ENCODE peak calls at places on chromosomes 7 and 10, in five cellular contexts. B is thoracic aorta, W is Panc1, O is hepatocyte, D is lower leg skin. T is an unnamed sample.

GRCh38 chr7:23530901-23531793 is 634 bp downstream of the TRA2A start:
- DNase-seq in O (peak), D (peak), B (no peak), W (no peak), T (peak)

GRCh38 chr7:83677180-83677866 is 28.4 kb upstream of the SEMA3E start:
- DNase-seq in B (no peak), D (no peak), W (peak), O (peak), T (peak)

GRCh38 chr7:46630031-46630430 is 709.0 kb upstream of the IGFBP3 start:
- DNase-seq in D (no peak), B (no peak), O (peak), W (no peak), T (peak)

GRCh38 chr10:100653957-100654834 is 91.2 kb upstream of the PAX2 start:
- DNase-seq in O (peak), B (no peak), W (no peak), D (no peak), T (no peak)

GRCh38 chr10:128542659-128543058 is 416.4 kb upstream of the MKI67 start:
- DNase-seq in B (no peak), W (no peak), D (peak), O (no peak), T (no peak)

GRCh38 chr7:50552921-50553320 is 12.3 kb downstream of the DDC start:
- DNase-seq in O (peak), B (no peak), D (no peak), W (no peak), T (peak)

GRCh38 chr7:6578114-6579084 is 1.1 kb downstream of the ZDHHC4 start:
- DNase-seq in O (peak), D (no peak), W (no peak), B (no peak), T (peak)

GRCh38 chr7:707296-708000 is 19.1 kb upstream of the DNAAF5 start:
- DNase-seq in O (peak), B (no peak), W (no peak), D (peak), T (no peak)

GRCh38 chr10:80502621-80503583 is 34.8 kb upstream of the SH2D4B start:
- DNase-seq in W (no peak), B (no peak), D (no peak), O (no peak), T (no peak)

GRCh38 chr10:65570143-65571010 is 1355.5 kb upstream of the LRRTM3 start:
- DNase-seq in W (no peak), D (no peak), B (no peak), O (peak), T (peak)

GRCh38 chr10:13956826-13957225 is 370.1 kb downstream of the PRPF18 start:
- DNase-seq in D (peak), O (peak), B (peak), W (no peak), T (peak)
- TF ChIP-seq CTCF in D (no peak), O (no peak), B (peak), W (peak), T (peak)

DNA sequence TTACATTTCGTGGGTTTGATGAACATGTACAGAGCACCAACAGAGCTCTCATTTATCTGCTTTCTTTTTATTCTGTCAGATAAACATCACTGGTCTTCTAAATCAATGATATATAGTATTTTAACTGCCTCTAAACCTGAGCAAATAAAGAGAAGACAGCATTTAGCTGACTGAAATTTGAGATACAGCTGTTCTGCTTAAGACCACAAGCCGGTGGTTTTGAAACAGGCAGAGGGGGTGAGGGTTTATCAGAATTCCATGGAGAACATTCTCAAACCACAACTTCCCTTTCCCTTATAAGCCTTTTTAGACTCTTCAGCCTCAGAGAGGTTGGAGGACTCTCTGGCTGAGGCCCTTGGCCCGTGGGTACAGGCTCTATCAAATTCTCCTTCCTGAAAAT is 87.4 kb upstream of the RSU1 start:
- DNase-seq in O (no peak), W (no peak), B (no peak), D (no peak), T (peak)
- H3K4me3 ChIP-seq in O (no peak), W (no peak), B (no peak), D (no peak), T (no peak)

GRCh38 chr7:150369740-150370501 is 1.3 kb downstream of the REPIN1 start:
- DNase-seq in W (no peak), B (no peak), D (no peak), O (no peak), T (no peak)

GRCh38 chr7:150371996-150372270 is 3.3 kb downstream of the REPIN1 start:
- DNase-seq in O (no peak), B (no peak), D (no peak), W (no peak), T (no peak)

GRCh38 chr7:150371131-150371995 is 2.7 kb downstream of the REPIN1 start:
- DNase-seq in B (no peak), W (no peak), D (no peak), O (no peak), T (no peak)

GRCh38 chr7:150368884-150369739 is 490 bp downstream of the REPIN1 start:
- DNase-seq in W (no peak), D (no peak), B (no peak), O (peak), T (peak)

GRCh38 chr7:150370612-150371071 is 2.0 kb downstream of the REPIN1 start:
- DNase-seq in B (no peak), O (no peak), W (no peak), D (no peak), T (no peak)
- TF ChIP-seq CTCF in B (no peak), O (no peak), W (no peak), D (no peak), T (no peak)

DNA sequence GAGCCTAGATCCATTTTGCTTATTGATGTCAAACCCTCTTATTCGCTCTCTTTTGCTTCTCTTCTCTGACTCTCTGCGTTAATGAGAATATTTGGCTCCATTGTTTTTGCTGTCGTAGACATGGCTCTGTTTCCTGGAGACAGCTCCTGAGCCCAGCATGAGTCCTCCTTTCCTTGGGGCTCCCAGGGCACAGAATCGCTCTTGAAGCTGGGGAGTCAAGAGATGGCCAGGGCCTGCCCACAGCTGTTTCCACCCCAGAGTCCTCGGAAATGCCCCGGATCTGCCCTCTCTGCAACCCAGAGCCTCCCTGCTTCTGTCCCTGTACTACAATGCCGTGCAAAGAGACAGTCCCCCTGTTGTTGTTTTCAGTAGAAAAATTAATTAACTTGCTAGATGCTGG is 566.7 kb upstream of the FOXK1 start:
- DNase-seq in W (no peak), D (no peak), O (no peak), B (no peak), T (no peak)
- H3K4me3 ChIP-seq in W (no peak), D (no peak), O (no peak), B (no peak), T (no peak)

T was measured in fibroblast of villous mesenchyme.